ENCODE peak calls at places on chromosomes 2 and 18, in nine cellular contexts. N, S, Q, G, U, Y, W, Z and A are unnamed samples.

GRCh38 chr18:12423820-12424219 is 16.1 kb downstream of the PRELID3A start:
- DNase-seq in Y (no peak), Q (no peak), G (no peak), U (no peak), W (no peak), Z (no peak), N (no peak), S (no peak), A (no peak)

GRCh38 chr2:215238485-215239098 is 73.3 kb upstream of the ATIC start:
- DNase-seq in U (no peak), W (no peak), Q (no peak), G (no peak), Z (no peak), Y (no peak), S (no peak), N (no peak), A (no peak)

GRCh38 chr2:20599861-20600461 is 50.9 kb downstream of the HS1BP3 start:
- DNase-seq in G (no peak), N (peak; percentile 38), S (no peak), Y (no peak), U (no peak), W (no peak), Z (no peak), Q (peak; percentile 63), A (no peak)

GRCh38 chr18:25459814-25460213 is 107.8 kb upstream of the ZNF521 start:
- DNase-seq in U (no peak), G (no peak), W (no peak), S (no peak), Q (no peak), Z (no peak), Y (no peak), N (no peak), A (no peak)

GRCh38 chr2:55048514-55048924 is 1.7 kb downstream of the RTN4 start:
- DNase-seq in Y (no peak), Z (no peak), U (no peak), N (peak; percentile 54), S (no peak), G (no peak), W (no peak), Q (no peak), A (no peak)

GRCh38 chr2:64750001-64750816 is 96.5 kb upstream of the SERTAD2 start:
- DNase-seq in Q (peak; percentile 20), Z (no peak), S (no peak), G (peak; percentile 7), Y (peak; percentile 71), U (peak; percentile 71), W (peak; percentile 45), N (peak; percentile 70), A (no peak)

GRCh38 chr18:58241877-58242276 is 197.9 kb downstream of the NEDD4L start:
- DNase-seq in N (no peak), S (no peak), U (no peak), Z (peak; percentile 72), Y (no peak), Q (no peak), G (no peak), W (peak; percentile 68), A (no peak)

GRCh38 chr2:209642146-209642815 is 129.4 kb upstream of the UNC80 start:
- DNase-seq in Z (no peak), S (no peak), N (no peak), W (no peak), Q (no peak), G (no peak), U (no peak), Y (no peak), A (no peak)

GRCh38 chr2:61995515-61995914 is 90.0 kb downstream of the COMMD1 start:
- DNase-seq in U (no peak), Q (no peak), Y (no peak), Z (no peak), G (no peak), N (no peak), W (no peak), S (peak; percentile 61), A (no peak)

GRCh38 chr2:61988462-61989366 is 83.2 kb downstream of the COMMD1 start:
- DNase-seq in N (no peak), S (no peak), Y (no peak), W (peak; percentile 7), Z (no peak), G (no peak), Q (no peak), U (no peak), A (no peak)

GRCh38 chr2:61995059-61995458 is 89.6 kb downstream of the COMMD1 start:
- DNase-seq in U (no peak), S (no peak), Y (no peak), N (no peak), Q (no peak), Z (no peak), G (no peak), W (no peak), A (no peak)

GRCh38 chr2:61993422-61994024 is 88.0 kb downstream of the COMMD1 start:
- DNase-seq in N (no peak), Y (no peak), Q (no peak), Z (peak; percentile 2), G (no peak), W (peak; percentile 39), U (no peak), S (peak; percentile 43), A (no peak)
- TF ChIP-seq CTCF in N (peak; percentile 89), Y (peak; percentile 19), Q (peak; percentile 82), Z (peak; percentile 72), G (no peak), W (peak; percentile 73), U (no peak), S (peak; percentile 72), A (peak; percentile 40)

DNA sequence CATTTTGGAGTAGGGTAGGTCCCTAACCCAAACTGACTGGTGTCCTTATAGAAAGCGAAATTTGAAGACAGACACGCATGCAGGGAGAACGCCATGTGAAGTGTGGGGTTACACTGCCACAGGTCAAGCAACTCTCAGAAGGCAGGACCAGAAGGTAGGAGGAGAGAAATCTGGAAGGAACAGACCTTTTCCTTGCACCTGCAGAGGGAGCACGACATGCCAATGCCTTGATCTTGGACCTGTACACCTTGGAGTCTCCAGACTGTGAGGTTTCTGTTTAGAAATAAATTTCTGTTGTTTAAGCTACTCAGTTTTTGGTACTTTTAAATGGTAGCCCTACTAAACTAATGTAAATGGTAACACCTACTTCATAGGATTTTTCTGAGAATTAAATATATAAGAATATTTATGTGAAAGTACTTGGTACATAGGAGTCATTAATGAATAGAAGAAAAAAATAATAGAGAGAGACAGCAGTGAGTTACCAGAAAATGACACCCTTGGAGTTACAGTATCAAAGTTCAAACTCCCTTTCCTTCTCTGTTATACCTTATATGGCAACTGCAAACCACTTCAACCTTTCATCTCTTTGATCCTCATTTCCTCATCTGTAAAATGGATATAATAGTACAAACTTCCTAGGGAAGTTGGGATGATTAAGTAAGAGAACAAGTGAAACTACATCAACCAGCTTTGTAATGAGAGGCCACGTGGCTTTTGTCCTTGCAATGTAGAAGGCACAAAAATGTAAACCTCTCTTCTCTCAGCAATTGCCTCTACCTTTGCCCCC is 184.9 kb upstream of the PARD3B start:
- DNase-seq in G (no peak), Z (no peak), U (no peak), S (no peak), Q (no peak), Y (no peak), W (no peak), N (no peak), A (no peak)
- TF ChIP-seq CTCF in G (no peak), Z (no peak), U (no peak), S (no peak), Q (no peak), Y (no peak), W (no peak), N (peak; percentile 48), A (no peak)

GRCh38 chr18:24426073-24426397 is 435 bp upstream of the IMPACT start:
- DNase-seq in N (no peak), Q (no peak), Y (no peak), G (no peak), W (no peak), S (no peak), U (no peak), Z (no peak), A (no peak)

GRCh38 chr18:24428709-24429108 is 2.2 kb downstream of the IMPACT start:
- DNase-seq in Z (no peak), Y (no peak), W (no peak), U (no peak), N (no peak), G (no peak), Q (no peak), S (no peak), A (no peak)

GRCh38 chr18:24427484-24427883 is 1.0 kb downstream of the IMPACT start:
- DNase-seq in G (no peak), Q (no peak), S (no peak), Z (no peak), W (peak; percentile 16), U (no peak), Y (no peak), N (peak; percentile 38), A (no peak)

GRCh38 chr18:24426398-24427294 is at the start of gene IMPACT:
- DNase-seq in Q (peak; percentile 82), U (peak; percentile 88), Z (no peak), Y (peak; percentile 92), W (peak; percentile 77), G (peak; percentile 59), N (peak; percentile 96), S (no peak), A (peak; percentile 76)

GRCh38 chr18:24429188-24429587 is 2.7 kb downstream of the IMPACT start:
- DNase-seq in Z (no peak), Q (no peak), G (no peak), Y (no peak), N (no peak), S (no peak), U (no peak), W (no peak), A (no peak)
- TF ChIP-seq CTCF in Z (no peak), Q (no peak), G (no peak), Y (no peak), N (no peak), S (no peak), U (no peak), W (no peak), A (no peak)

GRCh38 chr2:128304330-128304714 is 14.3 kb downstream of the HS6ST1 start:
- DNase-seq in N (no peak), U (no peak), S (no peak), G (no peak), Y (peak; percentile 10), Z (no peak), Q (no peak), W (no peak), A (no peak)

GRCh38 chr2:128306081-128306930 is 12.4 kb downstream of the HS6ST1 start:
- DNase-seq in N (peak; percentile 81), S (no peak), Y (peak; percentile 68), G (no peak), U (no peak), W (peak; percentile 84), Z (peak; percentile 92), Q (no peak), A (no peak)

GRCh38 chr2:128306931-128307460 is 11.7 kb downstream of the HS6ST1 start:
- DNase-seq in N (no peak), S (no peak), U (no peak), Q (no peak), W (no peak), Z (no peak), Y (peak; percentile 24), G (no peak), A (no peak)

GRCh38 chr2:128304715-128305554 is 13.7 kb downstream of the HS6ST1 start:
- DNase-seq in N (peak; percentile 75), Y (peak; percentile 32), G (no peak), Z (peak; percentile 89), W (peak; percentile 95), S (no peak), U (peak; percentile 83), Q (no peak), A (no peak)

DNA sequence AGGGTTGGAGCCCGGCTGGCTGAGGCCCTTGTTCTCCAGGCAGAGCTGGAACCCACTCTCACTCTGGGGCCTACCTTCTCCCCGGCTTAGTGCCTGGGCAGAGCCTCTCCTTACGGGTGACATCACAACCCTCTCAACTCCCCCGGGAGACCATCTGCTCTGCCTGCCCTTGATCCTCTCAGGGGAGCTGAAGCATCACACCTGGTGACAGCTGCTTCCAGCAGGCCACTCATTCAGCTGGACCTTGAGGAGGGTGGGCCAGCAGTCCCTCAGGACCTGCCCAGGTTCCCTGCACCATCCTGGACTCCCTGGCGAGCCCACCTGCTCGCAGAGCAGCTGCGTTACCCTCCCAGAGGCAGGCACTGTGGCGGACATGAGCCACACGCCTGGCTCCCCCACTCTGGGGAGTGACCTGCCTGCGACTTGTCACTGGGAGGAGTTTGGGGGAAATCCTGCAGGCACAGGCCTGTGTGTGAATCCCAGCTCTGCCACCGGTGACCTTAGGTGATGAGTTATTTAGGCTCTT is 13.1 kb downstream of the HS6ST1 start:
- DNase-seq in U (no peak), Z (no peak), S (no peak), Y (peak; percentile 32), G (no peak), W (no peak), Q (no peak), N (no peak), A (no peak)
- TF ChIP-seq CTCF in U (no peak), Z (no peak), S (no peak), Y (no peak), G (no peak), W (no peak), Q (no peak), N (no peak), A (no peak)